ENCODE peak calls at places on chromosomes 16 and 17, in five cellular contexts. One of them, this sample, is unnamed.

GRCh38 chr16:56297684-56298083 is 106.4 kb downstream of the GNAO1 start:
- DNase-seq in uterus: no peak
- DNase-seq in mammary epithelial cell: no peak
- DNase-seq in A549: no peak
- DNase-seq in heart right ventricle: no peak
- DNase-seq in this sample: no peak

GRCh38 chr17:81712468-81713003 is 452 bp downstream of the SLC25A10 start:
- DNase-seq in uterus: peak
- DNase-seq in mammary epithelial cell: peak
- DNase-seq in A549: peak
- DNase-seq in heart right ventricle: peak
- DNase-seq in this sample: peak

GRCh38 chr17:82667668-82668000 is 19.4 kb upstream of the WDR45B start:
- DNase-seq in uterus: no peak
- DNase-seq in mammary epithelial cell: no peak
- DNase-seq in A549: no peak
- DNase-seq in heart right ventricle: no peak
- DNase-seq in this sample: no peak

GRCh38 chr17:64339516-64340475 is 50.9 kb downstream of the PECAM1 start:
- DNase-seq in uterus: no peak
- DNase-seq in mammary epithelial cell: no peak
- DNase-seq in A549: no peak
- DNase-seq in heart right ventricle: no peak
- DNase-seq in this sample: no peak

GRCh38 chr16:22388101-22388644 is 13.8 kb upstream of the CDR2 start:
- DNase-seq in uterus: no peak
- DNase-seq in mammary epithelial cell: no peak
- DNase-seq in A549: no peak
- DNase-seq in heart right ventricle: no peak
- DNase-seq in this sample: no peak

GRCh38 chr17:36851230-36851629 is 86.0 kb upstream of the LHX1 start:
- DNase-seq in uterus: no peak
- DNase-seq in mammary epithelial cell: peak
- DNase-seq in A549: peak
- DNase-seq in heart right ventricle: no peak
- DNase-seq in this sample: no peak

GRCh38 chr17:2716649-2717048 is 5.1 kb upstream of the CLUH start:
- DNase-seq in uterus: no peak
- DNase-seq in mammary epithelial cell: no peak
- DNase-seq in A549: no peak
- DNase-seq in heart right ventricle: no peak
- DNase-seq in this sample: no peak

GRCh38 chr17:57545836-57546305 is 199.2 kb downstream of the CCDC182 start:
- DNase-seq in uterus: no peak
- DNase-seq in mammary epithelial cell: no peak
- DNase-seq in A549: no peak
- DNase-seq in heart right ventricle: no peak
- DNase-seq in this sample: no peak

GRCh38 chr16:66391726-66392670 is 25.5 kb downstream of the CDH5 start:
- DNase-seq in uterus: no peak
- DNase-seq in mammary epithelial cell: no peak
- DNase-seq in A549: no peak
- DNase-seq in heart right ventricle: no peak
- DNase-seq in this sample: no peak

GRCh38 chr16:28873543-28874201 is 4.6 kb upstream of the ATP2A1 start:
- DNase-seq in uterus: no peak
- DNase-seq in mammary epithelial cell: no peak
- DNase-seq in A549: peak
- DNase-seq in heart right ventricle: no peak
- DNase-seq in this sample: peak

DNA sequence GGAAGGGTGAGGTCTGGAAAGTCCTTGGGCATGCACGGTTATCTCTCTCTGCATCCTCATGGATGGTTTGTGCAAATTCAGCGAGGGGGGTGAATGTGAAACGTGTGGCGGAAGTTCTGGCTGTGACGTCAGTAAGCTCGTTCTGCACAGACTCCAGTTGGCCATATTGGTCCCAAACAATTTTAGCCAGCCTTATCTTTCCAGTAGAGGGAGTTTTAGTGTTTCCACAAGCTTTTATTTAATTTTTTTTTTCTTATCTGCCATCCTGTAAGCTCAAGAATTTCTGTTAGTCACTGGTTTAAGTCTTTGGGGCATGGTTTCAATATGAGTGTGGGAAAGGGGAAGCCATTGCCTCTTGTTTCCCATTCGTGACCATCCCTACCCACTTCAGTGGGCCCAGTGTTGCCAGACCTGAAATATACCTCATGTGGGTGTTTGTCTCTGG is 39.0 kb downstream of the HLF start:
- DNase-seq in uterus: no peak
- DNase-seq in mammary epithelial cell: no peak
- DNase-seq in A549: no peak
- DNase-seq in heart right ventricle: no peak
- DNase-seq in this sample: no peak
- TF ChIP-seq CTCF in uterus: no peak
- TF ChIP-seq CTCF in mammary epithelial cell: no peak
- TF ChIP-seq CTCF in A549: peak
- TF ChIP-seq CTCF in heart right ventricle: no peak
- TF ChIP-seq CTCF in this sample: no peak

GRCh38 chr16:30063893-30064745 is 1.4 kb upstream of the ALDOA start:
- DNase-seq in uterus: peak
- DNase-seq in mammary epithelial cell: no peak
- DNase-seq in A549: peak
- DNase-seq in heart right ventricle: peak
- DNase-seq in this sample: peak
- TF ChIP-seq CTCF in uterus: peak
- TF ChIP-seq CTCF in mammary epithelial cell: no peak
- TF ChIP-seq CTCF in A549: peak
- TF ChIP-seq CTCF in heart right ventricle: peak
- TF ChIP-seq CTCF in this sample: no peak

GRCh38 chr17:75589017-75589918 is 1.7 kb downstream of the MYO15B start:
- DNase-seq in uterus: peak
- DNase-seq in mammary epithelial cell: peak
- DNase-seq in A549: peak
- DNase-seq in heart right ventricle: peak
- DNase-seq in this sample: peak

GRCh38 chr17:75588546-75589016 is 981 bp downstream of the MYO15B start:
- DNase-seq in uterus: peak
- DNase-seq in mammary epithelial cell: no peak
- DNase-seq in A549: no peak
- DNase-seq in heart right ventricle: peak
- DNase-seq in this sample: no peak

GRCh38 chr17:75590314-75590761 is 2.7 kb downstream of the MYO15B start:
- DNase-seq in uterus: no peak
- DNase-seq in mammary epithelial cell: no peak
- DNase-seq in A549: no peak
- DNase-seq in heart right ventricle: no peak
- DNase-seq in this sample: no peak

GRCh38 chr17:75589919-75590303 is 2.3 kb downstream of the MYO15B start:
- DNase-seq in uterus: peak
- DNase-seq in mammary epithelial cell: no peak
- DNase-seq in A549: no peak
- DNase-seq in heart right ventricle: peak
- DNase-seq in this sample: no peak

GRCh38 chr17:75587718-75588545 is at the start of gene MYO15B:
- DNase-seq in uterus: peak
- DNase-seq in mammary epithelial cell: no peak
- DNase-seq in A549: no peak
- DNase-seq in heart right ventricle: peak
- DNase-seq in this sample: peak
- TF ChIP-seq CTCF in uterus: peak
- TF ChIP-seq CTCF in mammary epithelial cell: no peak
- TF ChIP-seq CTCF in A549: no peak
- TF ChIP-seq CTCF in heart right ventricle: peak
- TF ChIP-seq CTCF in this sample: no peak

DNA sequence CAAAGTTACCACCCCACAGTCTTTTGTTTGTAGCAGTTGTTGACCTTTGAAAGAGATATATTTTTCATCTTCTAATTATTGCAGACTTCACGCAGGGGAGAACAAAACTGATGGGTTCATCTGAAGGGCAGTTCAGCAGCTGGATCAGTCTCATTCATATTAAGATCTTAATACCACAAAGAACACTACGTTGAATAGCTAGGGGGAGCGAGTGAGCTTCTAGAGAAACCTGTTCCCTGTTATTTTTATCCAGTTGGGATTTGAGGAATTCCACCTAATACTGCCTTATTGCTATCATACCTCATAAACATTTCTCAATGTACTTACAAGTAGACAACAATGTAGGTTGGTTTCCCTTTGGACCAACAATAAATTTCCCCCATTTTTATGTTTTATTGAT is 306.1 kb upstream of the KIF2B start:
- DNase-seq in uterus: no peak
- DNase-seq in mammary epithelial cell: peak
- DNase-seq in A549: no peak
- DNase-seq in heart right ventricle: no peak
- DNase-seq in this sample: no peak
- TF ChIP-seq CTCF in uterus: no peak
- TF ChIP-seq CTCF in mammary epithelial cell: peak
- TF ChIP-seq CTCF in A549: peak
- TF ChIP-seq CTCF in heart right ventricle: no peak
- TF ChIP-seq CTCF in this sample: no peak

DNA sequence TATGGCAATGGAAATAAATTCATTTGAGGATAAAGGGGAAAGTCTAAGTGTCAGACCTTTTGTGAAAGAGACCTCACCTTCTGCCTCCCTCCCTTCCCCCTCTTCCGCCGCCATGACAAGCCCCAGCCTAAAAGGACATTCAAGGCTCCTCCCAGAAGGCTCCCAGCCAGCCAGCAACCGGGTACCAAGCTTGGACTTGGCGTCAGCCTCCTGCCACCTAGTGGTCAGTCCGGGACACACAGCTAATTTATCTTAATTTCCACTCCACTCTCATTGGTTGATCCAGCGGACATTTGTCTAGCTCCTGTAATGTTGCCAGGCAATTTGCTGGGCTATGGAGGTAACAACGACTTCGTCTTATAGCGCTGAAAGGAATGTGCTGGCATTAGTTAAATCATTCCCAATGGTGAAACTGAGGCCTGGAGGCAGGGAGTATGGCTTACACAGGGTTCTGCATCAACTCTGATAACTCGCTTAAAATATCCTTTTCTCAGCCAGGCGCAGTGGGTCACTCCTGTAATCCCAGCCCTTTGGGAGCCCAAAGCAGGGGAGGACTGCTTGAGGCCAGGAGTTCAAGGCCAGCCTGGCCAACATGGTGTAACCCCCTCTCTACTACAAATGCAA is 19.3 kb upstream of the CLEC3A start:
- DNase-seq in uterus: peak
- DNase-seq in mammary epithelial cell: peak
- DNase-seq in A549: peak
- DNase-seq in heart right ventricle: peak
- DNase-seq in this sample: peak
- TF ChIP-seq CTCF in uterus: peak
- TF ChIP-seq CTCF in mammary epithelial cell: peak
- TF ChIP-seq CTCF in A549: peak
- TF ChIP-seq CTCF in heart right ventricle: peak
- TF ChIP-seq CTCF in this sample: peak

GRCh38 chr16:89869911-89870310 is 3.5 kb upstream of the TCF25 start:
- DNase-seq in uterus: no peak
- DNase-seq in mammary epithelial cell: no peak
- DNase-seq in A549: no peak
- DNase-seq in heart right ventricle: no peak
- DNase-seq in this sample: no peak
- TF ChIP-seq CTCF in uterus: no peak
- TF ChIP-seq CTCF in mammary epithelial cell: no peak
- TF ChIP-seq CTCF in A549: no peak
- TF ChIP-seq CTCF in heart right ventricle: no peak
- TF ChIP-seq CTCF in this sample: no peak

DNA sequence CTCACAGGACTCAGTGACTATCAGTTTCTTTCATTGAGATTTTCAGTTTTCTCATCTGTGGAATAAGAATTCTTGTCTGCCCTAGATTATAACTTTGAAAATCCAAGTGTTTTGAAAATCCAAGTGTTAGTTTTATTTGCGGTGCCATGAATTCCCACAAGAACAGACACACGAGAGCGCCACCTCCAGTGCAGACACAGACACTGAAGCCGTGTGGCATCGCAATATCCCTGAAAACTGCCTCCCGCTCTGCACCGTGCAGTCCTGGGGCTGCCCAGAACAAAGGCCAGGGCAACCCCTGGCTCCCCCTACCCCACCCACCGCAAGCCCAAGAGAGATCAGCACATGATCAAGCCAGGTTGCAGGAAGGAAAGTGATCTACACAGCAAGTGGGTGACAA is 229.5 kb upstream of the ASIC2 start:
- DNase-seq in uterus: no peak
- DNase-seq in mammary epithelial cell: no peak
- DNase-seq in A549: no peak
- DNase-seq in heart right ventricle: no peak
- DNase-seq in this sample: peak
- TF ChIP-seq CTCF in uterus: no peak
- TF ChIP-seq CTCF in mammary epithelial cell: no peak
- TF ChIP-seq CTCF in A549: no peak
- TF ChIP-seq CTCF in heart right ventricle: no peak
- TF ChIP-seq CTCF in this sample: no peak

DNA sequence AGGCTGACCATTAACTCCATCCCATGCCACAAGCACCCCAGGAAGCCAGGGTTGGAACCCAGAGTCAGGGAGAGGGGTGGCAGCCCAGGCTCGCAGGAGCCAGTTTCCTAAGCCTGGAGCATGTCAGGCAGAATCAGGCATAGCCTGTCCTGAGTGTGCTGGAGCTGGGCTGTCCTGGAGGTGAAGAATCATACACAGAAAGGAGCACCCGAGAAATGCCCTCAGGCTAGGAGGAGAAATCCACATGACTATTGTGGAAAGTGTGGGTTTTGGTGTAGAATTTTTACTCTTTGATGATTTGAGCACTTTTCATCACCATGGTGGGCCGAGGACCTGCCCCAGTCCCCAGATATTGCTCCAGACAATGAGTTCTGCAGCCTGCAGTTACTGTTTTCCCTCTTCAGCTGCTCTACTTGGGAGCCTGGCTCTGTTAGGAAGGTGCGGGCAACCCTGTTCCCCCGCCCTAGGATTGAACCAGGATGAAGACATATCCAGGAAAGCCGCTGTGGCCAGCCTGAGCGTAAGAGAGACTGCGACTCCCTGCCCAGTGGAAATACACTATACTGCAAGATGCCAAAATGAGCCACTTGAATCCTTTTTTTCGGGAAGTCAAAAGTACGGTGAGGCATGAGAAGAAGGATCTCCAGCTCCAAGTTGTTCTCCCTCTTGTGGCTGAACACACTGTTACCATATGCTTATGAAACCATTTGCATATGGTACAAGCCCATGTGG is 29.0 kb upstream of the HEATR6 start:
- DNase-seq in uterus: no peak
- DNase-seq in mammary epithelial cell: no peak
- DNase-seq in A549: no peak
- DNase-seq in heart right ventricle: no peak
- DNase-seq in this sample: no peak
- TF ChIP-seq CTCF in uterus: no peak
- TF ChIP-seq CTCF in mammary epithelial cell: no peak
- TF ChIP-seq CTCF in A549: no peak
- TF ChIP-seq CTCF in heart right ventricle: no peak
- TF ChIP-seq CTCF in this sample: no peak